ENCODE peak calls at places on chromosomes 2 and 18, in five cellular contexts. C, X, U, L and T are unnamed samples.

GRCh38 chr2:121613774-121614173 is 35.5 kb downstream of the CLASP1 start:
- DNase-seq in C (no peak), X (no peak), U (peak), L (no peak), T (peak)

GRCh38 chr18:76445275-76445674 is 49.8 kb downstream of the ZNF516 start:
- DNase-seq in C (no peak), X (peak), U (peak), L (no peak), T (peak)

GRCh38 chr2:82641781-82642180 is 1817.3 kb downstream of the SUCLG1 start:
- DNase-seq in C (no peak), X (no peak), U (no peak), L (no peak), T (no peak)

GRCh38 chr2:85537600-85538506 is 1.1 kb upstream of the MAT2A start:
- DNase-seq in C (peak), X (peak), U (peak), L (peak), T (peak)

GRCh38 chr2:138676654-138677053 is 103.5 kb downstream of the NXPH2 start:
- DNase-seq in C (no peak), X (no peak), U (no peak), L (no peak), T (no peak)

GRCh38 chr2:232931636-232932035 is 61.6 kb downstream of the SNORC start:
- DNase-seq in C (no peak), X (no peak), U (no peak), L (no peak), T (no peak)

GRCh38 chr2:182715121-182715895 is 749 bp upstream of the DNAJC10 start:
- DNase-seq in C (peak), X (no peak), U (peak), L (no peak), T (no peak)

GRCh38 chr18:24937624-24938285 is 414.2 kb downstream of the ZNF521 start:
- DNase-seq in C (peak), X (no peak), U (no peak), L (no peak), T (no peak)

GRCh38 chr2:176493221-176493825 is 224.1 kb downstream of the MTX2 start:
- DNase-seq in C (no peak), X (no peak), U (no peak), L (no peak), T (peak)

GRCh38 chr2:115774361-115774760 is 1331.9 kb downstream of the DPP10 start:
- DNase-seq in C (no peak), X (no peak), U (no peak), L (no peak), T (no peak)

GRCh38 chr2:19371996-19372582 is 13.7 kb upstream of the OSR1 start:
- DNase-seq in C (no peak), X (no peak), U (no peak), L (no peak), T (no peak)

GRCh38 chr2:10240161-10240681 is 62.5 kb upstream of the HPCAL1 start:
- DNase-seq in C (no peak), X (no peak), U (no peak), L (no peak), T (no peak)

GRCh38 chr2:50535971-50536759 is 495.8 kb downstream of the NRXN1 start:
- DNase-seq in C (peak), X (no peak), U (peak), L (no peak), T (peak)

GRCh38 chr2:232529806-232530547 is 4.0 kb downstream of the CHRND start:
- DNase-seq in C (no peak), X (no peak), U (no peak), L (no peak), T (no peak)

GRCh38 chr2:228600265-228600664 is 418.8 kb upstream of the SPHKAP start:
- DNase-seq in C (no peak), X (no peak), U (no peak), L (no peak), T (no peak)

GRCh38 chr2:222627764-222628163 is 28.1 kb downstream of the FARSB start:
- DNase-seq in C (no peak), X (no peak), U (no peak), L (no peak), T (no peak)

GRCh38 chr2:14223576-14223975 is 408.9 kb upstream of the LRATD1 start:
- DNase-seq in C (no peak), X (no peak), U (no peak), L (no peak), T (no peak)

GRCh38 chr2:185347445-185347844 is 391.2 kb upstream of the FSIP2 start:
- DNase-seq in C (no peak), X (no peak), U (no peak), L (no peak), T (no peak)

GRCh38 chr18:52343138-52343537 is 3.1 kb downstream of the DCC start:
- DNase-seq in C (no peak), X (no peak), U (no peak), L (no peak), T (no peak)

GRCh38 chr2:16214391-16214790 is 274.0 kb downstream of the MYCN start:
- DNase-seq in C (no peak), X (no peak), U (no peak), L (no peak), T (no peak)

GRCh38 chr18:5197032-5197434 is at the start of gene AKAIN1:
- DNase-seq in C (peak), X (peak), U (peak), L (peak), T (peak)

GRCh38 chr2:241803387-241804325 is 5.3 kb upstream of the NEU4 start:
- DNase-seq in C (peak), X (peak), U (peak), L (no peak), T (peak)

GRCh38 chr2:16553222-16553621 is 112.4 kb downstream of the CYRIA start:
- DNase-seq in C (peak), X (peak), U (peak), L (peak), T (peak)

GRCh38 chr2:55856936-55857335 is 66.6 kb downstream of the EFEMP1 start:
- DNase-seq in C (no peak), X (peak), U (no peak), L (no peak), T (peak)

GRCh38 chr2:27241761-27242613 is 20.9 kb downstream of the SLC30A3 start:
- DNase-seq in C (no peak), X (no peak), U (no peak), L (no peak), T (no peak)

GRCh38 chr2:128497461-128497860 is 178.8 kb upstream of the HS6ST1 start:
- DNase-seq in C (no peak), X (no peak), U (no peak), L (no peak), T (no peak)